ENCODE peak calls at places on chromosomes 6 and 20, in nine cellular contexts. D is prostate gland, I is Peyer's patch, N is SK-N-SH, E is neural progenitor cell, G is tibial artery, Y is fibroblast of lung, V is A673, Q is kidney. M is an unnamed sample. For H3K4me1, the result is how much of the 10 kb centered on the place peaks cover.

GRCh38 chr20:54158226-54158625 is 15.6 kb downstream of the CYP24A1 start:
- DNase-seq in D (no peak), I (no peak), N (no peak), E (no peak), G (no peak), Y (no peak), V (no peak), Q (no peak), M (no peak)

GRCh38 chr6:142885182-142885867 is 59.7 kb downstream of the HIVEP2 start:
- DNase-seq in D (peak), I (peak), N (no peak), E (peak), G (no peak), Y (peak), V (peak), Q (no peak), M (no peak)

GRCh38 chr6:117344444-117345291 is 79.3 kb downstream of the VGLL2 start:
- DNase-seq in D (no peak), I (no peak), N (no peak), E (no peak), G (no peak), Y (no peak), V (no peak), Q (no peak), M (no peak)

GRCh38 chr20:52342913-52343312 is 151.3 kb upstream of the ZFP64 start:
- DNase-seq in D (no peak), I (no peak), N (no peak), E (no peak), G (no peak), Y (no peak), V (no peak), Q (no peak), M (no peak)

GRCh38 chr6:124955108-124955851 is 7.0 kb upstream of the RNF217 start:
- DNase-seq in D (no peak), I (no peak), N (no peak), E (peak), G (no peak), Y (no peak), V (peak), Q (no peak), M (no peak)

GRCh38 chr20:45138451-45139300 is 14.4 kb upstream of the WFDC12 start:
- DNase-seq in D (no peak), I (peak), N (peak), E (peak), G (no peak), Y (no peak), V (peak), Q (peak), M (peak)

GRCh38 chr20:34334654-34335407 is 28.2 kb upstream of the ITCH start:
- DNase-seq in D (no peak), I (no peak), N (no peak), E (no peak), G (no peak), Y (no peak), V (no peak), Q (no peak), M (no peak)

GRCh38 chr6:63765828-63766227 is 130.2 kb downstream of the PHF3 start:
- DNase-seq in D (no peak), I (no peak), N (no peak), E (no peak), G (no peak), Y (no peak), V (no peak), Q (no peak), M (no peak)

DNA sequence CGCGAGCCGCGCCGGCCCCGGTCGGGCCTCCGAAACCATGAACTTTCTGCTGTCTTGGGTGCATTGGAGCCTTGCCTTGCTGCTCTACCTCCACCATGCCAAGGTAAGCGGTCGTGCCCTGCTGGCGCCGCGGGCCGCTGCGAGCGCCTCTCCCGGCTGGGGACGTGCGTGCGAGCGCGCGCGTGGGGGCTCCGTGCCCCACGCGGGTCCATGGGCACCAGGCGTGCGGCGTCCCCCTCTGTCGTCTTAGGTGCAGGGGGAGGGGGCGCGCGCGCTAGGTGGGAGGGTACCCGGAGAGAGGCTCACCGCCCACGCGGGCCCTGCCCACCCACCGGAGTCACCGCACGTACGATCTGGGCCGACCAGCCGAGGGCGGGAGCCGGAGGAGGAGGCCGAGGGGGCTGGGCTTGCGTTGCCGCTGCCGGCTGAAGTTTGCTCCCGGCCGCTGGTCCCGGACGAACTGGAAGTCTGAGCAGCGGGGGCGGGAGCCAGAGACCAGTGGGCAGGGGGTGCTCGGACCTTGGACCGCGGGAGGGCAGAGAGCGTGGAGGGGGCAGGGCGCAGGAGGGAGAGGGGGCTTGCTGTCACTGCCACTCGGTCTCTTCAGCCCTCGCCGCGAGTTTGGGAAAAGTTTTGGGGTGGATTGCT is 1.3 kb downstream of the VEGFA start:
- DNase-seq in D (peak), I (peak), N (peak), E (peak), G (peak), Y (peak), V (peak), Q (peak), M (peak)
- H3K27ac ChIP-seq in D (peak), I (peak), N (peak), E (no peak), G (peak), Y (peak), V (peak), Q (peak), M (peak)

GRCh38 chr20:1809121-1809520 is 86.1 kb upstream of the SIRPA start:
- DNase-seq in D (no peak), I (no peak), N (no peak), E (no peak), G (no peak), Y (peak), V (no peak), Q (no peak), M (no peak)
- H3K4me1 ChIP-seq in D (under half), I (under half), N (under half), E (under half), G (under half), Y (under half), V (under half), Q (under half), M (under half)

GRCh38 chr6:37696220-37696840 is 1.4 kb downstream of the MDGA1 start:
- DNase-seq in D (no peak), I (no peak), N (peak), E (peak), G (peak), Y (peak), V (no peak), Q (peak), M (peak)

GRCh38 chr6:37698264-37699137 is 818 bp upstream of the MDGA1 start:
- DNase-seq in D (peak), I (peak), N (peak), E (peak), G (peak), Y (no peak), V (peak), Q (no peak), M (peak)

GRCh38 chr6:37700266-37700973 is 2.7 kb upstream of the MDGA1 start:
- DNase-seq in D (no peak), I (no peak), N (no peak), E (no peak), G (no peak), Y (no peak), V (no peak), Q (no peak), M (no peak)

GRCh38 chr6:37696841-37697735 is 595 bp downstream of the MDGA1 start:
- DNase-seq in D (no peak), I (peak), N (peak), E (peak), G (no peak), Y (peak), V (peak), Q (no peak), M (no peak)

DNA sequence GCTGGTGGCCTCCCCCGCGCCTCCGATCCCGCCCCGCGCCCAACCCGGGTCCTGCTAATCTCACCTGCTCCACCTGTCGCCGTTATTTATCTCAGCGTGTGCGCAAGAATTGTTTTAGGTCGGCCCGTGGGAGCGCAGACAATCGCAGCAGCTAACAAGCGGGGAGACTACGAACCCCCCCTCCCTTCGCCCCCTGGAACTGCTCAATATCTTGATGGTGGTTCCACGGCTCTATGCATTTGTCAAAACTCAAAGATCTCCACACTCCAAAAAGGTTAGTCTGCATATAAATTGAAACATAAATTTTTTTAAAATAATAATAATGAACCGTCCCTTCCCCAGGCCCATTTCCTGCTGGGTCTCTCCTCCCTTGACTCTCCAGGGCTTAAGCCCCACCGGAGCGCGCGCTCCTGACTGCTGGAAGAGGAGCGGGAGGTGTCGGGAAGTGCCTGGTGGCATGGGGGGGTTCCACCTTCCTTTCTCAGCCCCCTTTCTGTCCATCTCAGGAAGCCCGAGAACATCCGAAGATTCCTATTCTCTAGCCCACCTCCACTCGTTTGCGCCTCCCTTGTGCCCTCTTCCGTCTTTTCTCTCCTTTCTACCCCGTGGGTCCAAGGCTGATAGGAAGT is 1.6 kb upstream of the MDGA1 start:
- DNase-seq in D (peak), I (peak), N (no peak), E (no peak), G (no peak), Y (no peak), V (no peak), Q (no peak), M (no peak)
- H3K27ac ChIP-seq in D (no peak), I (no peak), N (no peak), E (no peak), G (peak), Y (no peak), V (no peak), Q (no peak), M (no peak)

GRCh38 chr6:43917878-43918382 is 147.9 kb downstream of the VEGFA start:
- DNase-seq in D (no peak), I (no peak), N (no peak), E (no peak), G (no peak), Y (peak), V (no peak), Q (peak), M (no peak)

GRCh38 chr6:43916924-43917877 is 147.2 kb downstream of the VEGFA start:
- DNase-seq in D (no peak), I (peak), N (no peak), E (no peak), G (peak), Y (no peak), V (no peak), Q (peak), M (peak)

GRCh38 chr6:43914272-43915147 is 144.5 kb downstream of the VEGFA start:
- DNase-seq in D (no peak), I (no peak), N (no peak), E (peak), G (no peak), Y (no peak), V (no peak), Q (peak), M (no peak)

GRCh38 chr6:43915213-43915869 is 145.3 kb downstream of the VEGFA start:
- DNase-seq in D (no peak), I (no peak), N (no peak), E (no peak), G (no peak), Y (no peak), V (no peak), Q (peak), M (no peak)

GRCh38 chr6:43916091-43916923 is 146.3 kb downstream of the VEGFA start:
- DNase-seq in D (no peak), I (no peak), N (no peak), E (no peak), G (no peak), Y (peak), V (no peak), Q (peak), M (peak)
- H3K4me1 ChIP-seq in D (under half), I (under half), N (half or more), E (under half), G (under half), Y (under half), V (under half), Q (under half), M (under half)

M was measured in colonic mucosa.